ENCODE peak calls at places on chromosomes 12 and 14, in six cellular contexts. K, E, P, H, B and C are unnamed samples.

GRCh38 chr14:62439210-62439609 is 606.0 kb downstream of the KCNH5 start:
- DNase-seq in P (no peak), H (no peak), K (no peak), B (no peak), E (no peak), C (no peak)

GRCh38 chr14:101980251-101980650 is 15.9 kb downstream of the DYNC1H1 start:
- DNase-seq in H (no peak), E (no peak), K (no peak), P (no peak), B (no peak), C (no peak)

GRCh38 chr14:21268612-21269251 is 510 bp downstream of the HNRNPC start:
- DNase-seq in K (peak; percentile 30), E (no peak), P (no peak), H (peak; percentile 81), B (peak; percentile 62), C (no peak)

GRCh38 chr12:90978117-90978770 is 23.3 kb upstream of the CCER1 start:
- DNase-seq in H (peak; percentile 34), K (no peak), P (no peak), E (no peak), B (no peak), C (no peak)

GRCh38 chr14:105430535-105430934 is 10.9 kb downstream of the MTA1 start:
- DNase-seq in P (no peak), K (no peak), H (no peak), B (peak; percentile 55), E (no peak), C (no peak)

GRCh38 chr12:118964988-118965387 is 16.4 kb upstream of the SRRM4 start:
- DNase-seq in H (no peak), P (no peak), B (no peak), E (no peak), K (no peak), C (no peak)

GRCh38 chr12:78802593-78802992 is 62.0 kb upstream of the SYT1 start:
- DNase-seq in K (no peak), E (no peak), P (no peak), B (no peak), H (no peak), C (no peak)

GRCh38 chr14:86654558-86655184 is 1124.7 kb downstream of the FLRT2 start:
- DNase-seq in P (no peak), H (peak; percentile 16), K (peak; percentile 80), B (no peak), E (peak; percentile 23), C (peak; percentile 88)

GRCh38 chr12:111063296-111064026 is 143.1 kb upstream of the MYL2 start:
- DNase-seq in P (no peak), E (no peak), H (no peak), B (no peak), K (no peak), C (no peak)

GRCh38 chr14:58744951-58745350 is 107.2 kb downstream of the DACT1 start:
- DNase-seq in K (no peak), P (no peak), H (no peak), B (no peak), E (no peak), C (no peak)

GRCh38 chr14:95138876-95139275 is 18.5 kb downstream of the DICER1 start:
- DNase-seq in P (no peak), B (no peak), H (no peak), K (no peak), E (no peak), C (no peak)
- H3K4me1 ChIP-seq in P (peaks cover 79% of the 10 kb centered on the region), B (peaks cover 62% of the 10 kb centered on the region), H (peaks cover 19% of the 10 kb centered on the region), K (peaks cover 45% of the 10 kb centered on the region), E (peaks cover 94% of the 10 kb centered on the region), C (peaks cover 48% of the 10 kb centered on the region)

GRCh38 chr14:37625597-37626595 is 30.5 kb downstream of the TTC6 start:
- DNase-seq in B (no peak), E (no peak), P (no peak), K (no peak), H (no peak), C (no peak)
- H3K27ac ChIP-seq in B (no peak overlapping the region), E (no peak overlapping the region), P (no peak overlapping the region), K (no peak overlapping the region), H (no peak overlapping the region), C (no peak overlapping the region)

GRCh38 chr12:54357802-54358619 is 6.3 kb downstream of the GPR84 start:
- DNase-seq in P (no peak), E (no peak), H (peak; percentile 83), B (no peak), K (no peak), C (no peak)
- H3K4me1 ChIP-seq in P (peaks cover 29% of the 10 kb centered on the region), E (peaks cover 37% of the 10 kb centered on the region), H (peaks cover 21% of the 10 kb centered on the region), B (peaks cover 16% of the 10 kb centered on the region), K (peaks cover 25% of the 10 kb centered on the region), C (peaks cover under 1% of the 10 kb centered on the region)

DNA sequence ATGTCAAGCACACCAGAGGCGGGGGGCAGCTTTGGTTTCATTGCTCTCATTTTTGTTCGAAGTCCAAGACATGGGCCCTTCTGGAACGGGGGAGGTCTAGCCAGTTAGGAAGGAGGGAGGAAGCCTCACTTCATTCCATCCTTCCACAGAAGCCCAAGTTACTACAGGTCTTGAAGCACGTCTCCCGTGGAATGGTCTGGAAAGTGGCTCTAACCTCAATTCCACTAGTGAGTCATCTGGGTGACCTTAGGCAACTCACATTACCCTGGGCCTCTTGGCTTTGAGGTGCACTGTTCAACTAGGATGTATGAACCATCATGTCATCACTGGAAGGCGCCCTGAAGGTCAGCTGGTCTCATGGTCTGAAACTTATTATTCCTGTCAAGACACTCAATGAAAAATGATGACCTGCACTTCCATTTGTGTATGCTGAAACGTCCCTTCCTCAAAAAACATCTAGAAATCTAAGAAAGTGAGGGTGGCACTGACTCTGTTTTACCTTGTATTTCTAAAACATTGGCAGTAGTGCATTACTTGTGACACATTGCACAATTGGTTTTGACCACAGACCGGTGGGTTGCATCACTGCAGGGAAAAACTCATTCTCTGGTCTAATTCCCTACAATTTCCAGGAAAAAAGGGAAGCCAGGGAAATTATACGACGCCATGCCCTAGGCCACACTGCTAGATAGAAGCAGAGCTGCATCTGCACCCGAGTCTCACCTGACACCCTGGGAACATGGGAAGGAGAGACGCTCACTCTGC is 156.5 kb downstream of the NTF3 start:
- DNase-seq in P (no peak), K (no peak), H (no peak), B (no peak), E (no peak), C (no peak)
- H3K27ac ChIP-seq in P (no peak overlapping the region), K (no peak overlapping the region), H (no peak overlapping the region), B (no peak overlapping the region), E (no peak overlapping the region), C (no peak overlapping the region)

GRCh38 chr12:66423290-66423689 is 121.0 kb downstream of the HELB start:
- DNase-seq in B (no peak), H (no peak), P (no peak), E (no peak), K (no peak), C (no peak)
- H3K4me1 ChIP-seq in B (no peaks in the 10 kb centered on the region), H (no peaks in the 10 kb centered on the region), P (no peaks in the 10 kb centered on the region), E (no peaks in the 10 kb centered on the region), K (no peaks in the 10 kb centered on the region), C (no peaks in the 10 kb centered on the region)